ENCODE peak calls at places on chromosomes 3 and 15, in eight cellular contexts. E is Kasumi-1; J is AG08396; F is activated effector memory CD4-positive, alpha-beta T cell treated with Interleukin-2 at 50 U/mL for 16 hours; L is neural crest cell; N is HS-27A; M is SK-N-MC; B is DMS153. P is an unnamed sample.

GRCh38 chr15:45842151-45842550 is 207.3 kb downstream of the SQOR start:
- DNase-seq in E (no peak), J (no peak), F (no peak), L (no peak), N (no peak), M (no peak), B (no peak), P (no peak)

GRCh38 chr15:68537097-68537496 is 41.7 kb upstream of the CORO2B start:
- DNase-seq in E (no peak), J (no peak), F (no peak), L (no peak), N (no peak), M (no peak), B (no peak), P (no peak)

GRCh38 chr15:92392462-92392861 is 1.2 kb upstream of the ST8SIA2 start:
- DNase-seq in E (no peak), J (no peak), F (no peak), L (no peak), N (no peak), M (no peak), B (no peak), P (no peak)

GRCh38 chr15:81785679-81786078 is 260.1 kb downstream of the MEX3B start:
- DNase-seq in E (no peak), J (no peak), F (no peak), L (no peak), N (no peak), M (no peak), B (no peak), P (no peak)

GRCh38 chr15:45637552-45638033 is 2.8 kb downstream of the SQOR start:
- DNase-seq in E (peak; percentile 59), J (peak; percentile 75), F (peak; percentile 16), L (no peak), N (no peak), M (peak; percentile 44), B (no peak), P (no peak)

GRCh38 chr3:4466783-4467521 is at the start of gene SUMF1:
- DNase-seq in E (peak; percentile 66), J (peak; percentile 93), F (peak; percentile 65), L (peak; percentile 65), N (no peak), M (peak; percentile 2), B (peak; percentile 5), P (peak; percentile 78)

GRCh38 chr3:65871305-65872141 is 167.2 kb downstream of the MAGI1 start:
- DNase-seq in E (no peak), J (no peak), F (no peak), L (no peak), N (no peak), M (no peak), B (peak; percentile 34), P (no peak)

GRCh38 chr3:120059081-120059864 is 35.0 kb downstream of the GSK3B start:
- DNase-seq in E (no peak), J (no peak), F (no peak), L (no peak), N (no peak), M (no peak), B (no peak), P (no peak)

GRCh38 chr15:31495281-31495680 is 168.6 kb downstream of the KLF13 start:
- DNase-seq in E (no peak), J (no peak), F (no peak), L (no peak), N (no peak), M (no peak), B (no peak), P (no peak)

GRCh38 chr3:17025594-17026139 is 140.9 kb downstream of the PLCL2 start:
- DNase-seq in E (no peak), J (no peak), F (no peak), L (no peak), N (no peak), M (no peak), B (no peak), P (no peak)

GRCh38 chr15:63347074-63347859 is 34.4 kb downstream of the CA12 start:
- DNase-seq in E (no peak), J (no peak), F (no peak), L (no peak), N (no peak), M (peak; percentile 66), B (no peak), P (no peak)

GRCh38 chr3:127678315-127678599 is 5.5 kb downstream of the ABTB1 start:
- DNase-seq in E (no peak), J (no peak), F (no peak), L (no peak), N (no peak), M (no peak), B (no peak), P (no peak)

GRCh38 chr15:44023176-44023575 is 171.9 kb downstream of the FRMD5 start:
- DNase-seq in E (no peak), J (no peak), F (no peak), L (no peak), N (no peak), M (no peak), B (no peak), P (no peak)

GRCh38 chr3:106821801-106822200 is 555.4 kb upstream of the CCDC54 start:
- DNase-seq in E (no peak), J (no peak), F (no peak), L (no peak), N (no peak), M (no peak), B (no peak), P (no peak)

GRCh38 chr15:92623435-92623834 is 32.1 kb downstream of the FAM174B start:
- DNase-seq in E (no peak), J (no peak), F (no peak), L (no peak), N (no peak), M (no peak), B (peak; percentile 71), P (no peak)

GRCh38 chr3:177523072-177523675 is 325.9 kb upstream of the TBL1XR1 start:
- DNase-seq in E (no peak), J (no peak), F (no peak), L (no peak), N (no peak), M (no peak), B (no peak), P (no peak)

GRCh38 chr3:60081381-60082095 is 1031.7 kb upstream of the CFAP20DC start:
- DNase-seq in E (peak; percentile 32), J (no peak), F (no peak), L (no peak), N (no peak), M (no peak), B (no peak), P (no peak)